ENCODE peak calls at places on chromosomes 5 and 9, in seven cellular contexts. H is lower lobe of right lung, Q is A549, B is heart left ventricle, N is colonic mucosa, X is mesenchymal stem cell, F is heart right ventricle. S is an unnamed sample.

GRCh38 chr9:14279671-14280070 is 34.3 kb downstream of the NFIB start:
- DNase-seq in H (no peak), F (no peak), Q (no peak), N (no peak), B (no peak), X (no peak), S (no peak)

GRCh38 chr9:32413424-32413823 is 29.0 kb downstream of the ACO1 start:
- DNase-seq in F (no peak), Q (no peak), B (no peak), H (no peak), N (no peak), X (peak; percentile 18), S (no peak)

GRCh38 chr5:136197462-136198142 is 4.6 kb upstream of the SMIM32 start:
- DNase-seq in Q (no peak), H (no peak), X (no peak), N (peak; percentile 10), F (no peak), B (no peak), S (peak; percentile 77)

GRCh38 chr5:179607449-179607931 is 16.0 kb downstream of the HNRNPH1 start:
- DNase-seq in X (no peak), Q (no peak), N (no peak), B (no peak), F (peak; percentile 63), H (no peak), S (no peak)

GRCh38 chr9:4262735-4263141 is 37.1 kb downstream of the GLIS3 start:
- DNase-seq in H (no peak), N (no peak), X (peak; percentile 69), Q (peak; percentile 66), B (no peak), F (no peak), S (no peak)

GRCh38 chr9:132597073-132597775 is 14.8 kb downstream of the BARHL1 start:
- DNase-seq in X (no peak), F (peak; percentile 79), Q (no peak), B (peak; percentile 83), N (no peak), H (no peak), S (no peak)

GRCh38 chr5:153619706-153620105 is 129.2 kb downstream of the GRIA1 start:
- DNase-seq in X (peak; percentile 80), N (no peak), F (no peak), H (no peak), Q (no peak), B (no peak), S (no peak)

GRCh38 chr9:89635007-89635742 is 30.4 kb downstream of the GADD45G start:
- DNase-seq in B (no peak), H (peak; percentile 78), X (peak; percentile 77), F (no peak), Q (no peak), N (no peak), S (no peak)

GRCh38 chr9:112015736-112016135 is 119.1 kb downstream of the UGCG start:
- DNase-seq in N (no peak), F (no peak), B (no peak), H (no peak), Q (no peak), X (no peak), S (no peak)

GRCh38 chr5:129904102-129904666 is at the start of gene CHSY3:
- DNase-seq in F (peak; percentile 76), Q (peak; percentile 75), B (peak; percentile 91), N (peak; percentile 81), H (peak; percentile 89), X (peak; percentile 91), S (no peak)

GRCh38 chr5:67537439-67538342 is 341.1 kb upstream of the CD180 start:
- DNase-seq in X (peak; percentile 32), B (no peak), F (no peak), N (no peak), Q (no peak), H (no peak), S (no peak)

DNA sequence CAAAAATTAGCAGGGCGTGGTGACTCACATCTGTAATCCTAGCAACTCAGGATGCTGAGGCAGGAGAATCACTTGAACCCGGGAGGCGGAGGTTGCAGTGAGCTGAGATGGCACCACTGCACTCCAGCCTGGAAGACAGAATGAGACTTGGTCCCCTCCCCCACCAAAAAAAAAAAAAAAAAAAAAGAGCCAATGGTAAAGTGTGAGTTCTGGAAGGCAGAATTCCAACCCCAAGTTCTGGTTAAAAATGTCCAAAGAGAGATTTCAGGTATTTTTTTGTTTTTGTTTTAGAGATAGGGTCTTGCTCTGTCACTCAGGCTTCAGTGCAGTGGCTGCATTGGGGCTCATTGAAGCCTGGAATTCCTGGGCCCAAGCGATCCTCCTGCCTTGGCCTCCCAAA is 1.6 kb upstream of the SET start:
- DNase-seq in H (no peak), B (no peak), Q (no peak), X (no peak), F (no peak), N (no peak), S (no peak)
- H3K4me1 ChIP-seq in H (peaks cover 74% of the 10 kb centered on the region), B (peaks cover 5% of the 10 kb centered on the region), Q (peaks cover 50% of the 10 kb centered on the region), X (peaks cover 27% of the 10 kb centered on the region), F (peaks cover 39% of the 10 kb centered on the region), N (peaks cover 14% of the 10 kb centered on the region), S (peaks cover 57% of the 10 kb centered on the region)

GRCh38 chr5:139654464-139654863 is 6.3 kb downstream of the CXXC5 start:
- DNase-seq in F (no peak), N (no peak), Q (no peak), B (no peak), X (no peak), H (no peak), S (no peak)

GRCh38 chr5:139651502-139651862 is 3.3 kb downstream of the CXXC5 start:
- DNase-seq in F (no peak), N (no peak), Q (peak; percentile 49), B (no peak), H (peak; percentile 14), X (peak; percentile 70), S (no peak)

GRCh38 chr5:139651863-139652787 is 4.0 kb downstream of the CXXC5 start:
- DNase-seq in H (peak; percentile 84), F (peak; percentile 81), N (peak; percentile 88), X (peak; percentile 96), Q (peak; percentile 64), B (peak; percentile 82), S (peak; percentile 95)

GRCh38 chr5:139653616-139654015 is 5.5 kb downstream of the CXXC5 start:
- DNase-seq in Q (no peak), F (no peak), X (no peak), H (no peak), N (no peak), B (peak; percentile 42), S (no peak)

GRCh38 chr5:139652788-139653241 is 4.7 kb downstream of the CXXC5 start:
- DNase-seq in B (peak; percentile 63), F (no peak), X (peak; percentile 88), H (no peak), Q (no peak), N (no peak), S (no peak)
- H3K4me1 ChIP-seq in B (peaks cover 24% of the 10 kb centered on the region), F (peaks cover 79% of the 10 kb centered on the region), X (peaks cover 43% of the 10 kb centered on the region), H (peaks cover 85% of the 10 kb centered on the region), Q (peaks cover 81% of the 10 kb centered on the region), N (peaks cover 23% of the 10 kb centered on the region), S (peaks cover 96% of the 10 kb centered on the region)

DNA sequence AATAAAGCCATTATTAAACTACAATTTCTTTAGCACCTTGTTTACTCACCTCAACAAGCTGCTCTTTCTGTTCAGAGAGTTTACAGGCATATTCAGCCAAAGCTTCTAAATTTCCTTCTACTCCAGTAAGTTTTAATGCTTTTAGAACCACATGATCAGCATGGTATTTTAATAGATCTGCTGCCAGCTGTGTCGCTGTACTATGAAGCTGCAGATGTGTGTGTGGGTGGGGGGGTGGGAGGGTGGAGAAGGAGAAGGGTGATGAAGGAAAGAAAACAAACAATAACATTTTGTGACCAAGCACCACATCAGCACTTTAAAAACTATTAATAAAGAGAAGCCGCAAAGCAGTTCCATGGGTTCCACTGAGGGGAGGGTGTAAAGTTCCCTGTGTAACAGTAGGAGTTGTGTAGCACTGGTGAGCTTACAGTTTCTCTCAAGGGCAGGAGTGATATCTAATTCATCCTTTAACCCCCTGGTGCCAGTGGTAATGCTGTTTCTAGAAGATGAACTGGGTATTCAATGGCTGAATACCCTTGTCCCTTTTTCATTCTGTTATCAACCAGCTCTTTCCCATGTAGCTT is 38.5 kb downstream of the ABITRAM start:
- DNase-seq in N (no peak), H (no peak), B (no peak), X (no peak), F (no peak), Q (no peak), S (no peak)
- H3K4me1 ChIP-seq in N (no peaks in the 10 kb centered on the region), H (no peaks in the 10 kb centered on the region), B (peaks cover 3% of the 10 kb centered on the region), X (no peaks in the 10 kb centered on the region), F (peaks cover 42% of the 10 kb centered on the region), Q (no peaks in the 10 kb centered on the region), S (peaks cover 38% of the 10 kb centered on the region)

GRCh38 chr9:87515588-87516221 is 18.0 kb downstream of the DAPK1 start:
- DNase-seq in B (no peak), X (no peak), F (no peak), N (no peak), Q (no peak), H (no peak), S (no peak)
- H3K4me1 ChIP-seq in B (no peaks in the 10 kb centered on the region), X (peaks cover 20% of the 10 kb centered on the region), F (no peaks in the 10 kb centered on the region), N (no peaks in the 10 kb centered on the region), Q (peaks cover 42% of the 10 kb centered on the region), H (peaks cover 86% of the 10 kb centered on the region), S (peaks cover 90% of the 10 kb centered on the region)

DNA sequence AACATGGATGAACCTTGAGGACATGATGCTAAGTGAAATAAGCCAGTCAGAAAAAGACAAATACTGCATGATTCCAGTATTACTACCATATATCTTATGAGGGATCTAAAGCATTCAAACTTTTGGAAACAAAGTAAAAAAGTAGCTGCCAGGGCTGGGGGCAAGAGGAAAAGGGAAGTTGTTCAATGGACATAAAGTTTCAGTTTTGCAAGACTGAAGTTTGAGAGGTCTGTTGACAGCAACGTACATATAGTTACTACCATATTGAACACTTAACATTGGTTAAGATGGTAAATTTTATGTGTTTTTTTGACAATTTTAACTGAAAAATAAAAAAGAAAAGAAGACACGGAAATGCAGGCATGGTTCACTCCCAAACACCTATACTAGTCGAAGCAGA is 77.6 kb downstream of the MAPKAP1 start:
- DNase-seq in H (no peak), N (no peak), X (no peak), Q (no peak), F (no peak), B (no peak), S (no peak)
- H3K4me1 ChIP-seq in H (peaks cover 46% of the 10 kb centered on the region), N (peaks cover 20% of the 10 kb centered on the region), X (peaks cover 5% of the 10 kb centered on the region), Q (peaks cover 40% of the 10 kb centered on the region), F (peaks cover 21% of the 10 kb centered on the region), B (no peaks in the 10 kb centered on the region), S (peaks cover 16% of the 10 kb centered on the region)

GRCh38 chr5:125409101-125409495 is 662.7 kb upstream of the ZNF608 start:
- DNase-seq in F (no peak), X (peak; percentile 42), Q (peak; percentile 17), H (no peak), B (no peak), N (no peak), S (no peak)
- H3K4me1 ChIP-seq in F (peaks cover 37% of the 10 kb centered on the region), X (peaks cover 11% of the 10 kb centered on the region), Q (peaks cover 37% of the 10 kb centered on the region), H (peaks cover 37% of the 10 kb centered on the region), B (peaks cover 4% of the 10 kb centered on the region), N (no peaks in the 10 kb centered on the region), S (peaks cover 65% of the 10 kb centered on the region)

GRCh38 chr5:72465601-72466563 is 41.3 kb downstream of the ZNF366 start:
- DNase-seq in Q (no peak), N (no peak), B (no peak), F (no peak), H (no peak), X (peak; percentile 53), S (no peak)
- H3K4me1 ChIP-seq in Q (peaks cover 6% of the 10 kb centered on the region), N (no peaks in the 10 kb centered on the region), B (peaks cover 5% of the 10 kb centered on the region), F (peaks cover 52% of the 10 kb centered on the region), H (peaks cover 10% of the 10 kb centered on the region), X (peaks cover 2% of the 10 kb centered on the region), S (peaks cover 4% of the 10 kb centered on the region)

S was measured in esophagus muscularis mucosa.